ENCODE peak calls at places on chromosomes 4 and X, in seven cellular contexts. I, L, D, O, X, Q and N are unnamed samples.

GRCh38 chr4:41701961-41702360 is 46.6 kb downstream of the PHOX2B start:
- DNase-seq in I (no peak), L (no peak), D (no peak), O (no peak), X (no peak), Q (no peak), N (no peak)

GRCh38 chr4:147056951-147057630 is 111.4 kb upstream of the TTC29 start:
- DNase-seq in I (no peak), L (no peak), D (no peak), O (no peak), X (no peak), Q (no peak), N (no peak)

GRCh38 chrX:3715921-3716320 is 2.5 kb upstream of the PRKX start:
- DNase-seq in I (no peak), L (no peak), D (no peak), O (no peak), X (no peak), Q (no peak), N (no peak)

GRCh38 chr4:99144070-99144469 is at the start of gene ADH4:
- DNase-seq in I (no peak), L (no peak), D (no peak), O (no peak), X (no peak), Q (no peak), N (no peak)

GRCh38 chrX:12771445-12772069 is 19.7 kb upstream of the PRPS2 start:
- DNase-seq in I (no peak), L (peak; percentile 63), D (peak; percentile 65), O (peak; percentile 55), X (peak; percentile 39), Q (peak; percentile 60), N (peak; percentile 7)

GRCh38 chrX:24426921-24427746 is 38.0 kb upstream of the PDK3 start:
- DNase-seq in I (no peak), L (no peak), D (no peak), O (no peak), X (no peak), Q (no peak), N (no peak)

GRCh38 chr4:61443813-61444510 is 243.8 kb downstream of the ADGRL3 start:
- DNase-seq in I (no peak), L (no peak), D (no peak), O (no peak), X (no peak), Q (no peak), N (no peak)

GRCh38 chr4:98643760-98644159 is 14.7 kb downstream of the TSPAN5 start:
- DNase-seq in I (no peak), L (no peak), D (no peak), O (no peak), X (no peak), Q (no peak), N (no peak)

GRCh38 chrX:130114141-130114561 is 3.9 kb upstream of the ELF4 start:
- DNase-seq in I (no peak), L (no peak), D (no peak), O (no peak), X (no peak), Q (no peak), N (no peak)

GRCh38 chrX:124223524-124223923 is 108.9 kb upstream of the TEX13D start:
- DNase-seq in I (no peak), L (no peak), D (no peak), O (no peak), X (no peak), Q (no peak), N (no peak)

GRCh38 chr4:66430856-66431255 is 760.6 kb upstream of the EPHA5 start:
- DNase-seq in I (no peak), L (no peak), D (no peak), O (no peak), X (no peak), Q (no peak), N (no peak)

GRCh38 chr4:24032371-24032989 is 142.6 kb upstream of the PPARGC1A start:
- DNase-seq in I (no peak), L (peak; percentile 35), D (no peak), O (no peak), X (no peak), Q (no peak), N (no peak)

GRCh38 chrX:54794004-54794403 is 4.1 kb downstream of the ITIH6 start:
- DNase-seq in I (no peak), L (no peak), D (no peak), O (no peak), X (no peak), Q (no peak), N (no peak)

GRCh38 chr4:100287569-100287968 is 97.3 kb upstream of the DDIT4L start:
- DNase-seq in I (no peak), L (no peak), D (no peak), O (no peak), X (no peak), Q (no peak), N (no peak)

GRCh38 chr4:100289980-100290379 is 99.7 kb upstream of the DDIT4L start:
- DNase-seq in I (no peak), L (no peak), D (no peak), O (no peak), X (no peak), Q (no peak), N (no peak)

GRCh38 chr4:100289530-100289888 is 99.2 kb upstream of the DDIT4L start:
- DNase-seq in I (no peak), L (no peak), D (no peak), O (no peak), X (no peak), Q (no peak), N (no peak)

GRCh38 chr4:100288167-100288566 is 97.9 kb upstream of the DDIT4L start:
- DNase-seq in I (no peak), L (no peak), D (no peak), O (no peak), X (no peak), Q (no peak), N (no peak)

DNA sequence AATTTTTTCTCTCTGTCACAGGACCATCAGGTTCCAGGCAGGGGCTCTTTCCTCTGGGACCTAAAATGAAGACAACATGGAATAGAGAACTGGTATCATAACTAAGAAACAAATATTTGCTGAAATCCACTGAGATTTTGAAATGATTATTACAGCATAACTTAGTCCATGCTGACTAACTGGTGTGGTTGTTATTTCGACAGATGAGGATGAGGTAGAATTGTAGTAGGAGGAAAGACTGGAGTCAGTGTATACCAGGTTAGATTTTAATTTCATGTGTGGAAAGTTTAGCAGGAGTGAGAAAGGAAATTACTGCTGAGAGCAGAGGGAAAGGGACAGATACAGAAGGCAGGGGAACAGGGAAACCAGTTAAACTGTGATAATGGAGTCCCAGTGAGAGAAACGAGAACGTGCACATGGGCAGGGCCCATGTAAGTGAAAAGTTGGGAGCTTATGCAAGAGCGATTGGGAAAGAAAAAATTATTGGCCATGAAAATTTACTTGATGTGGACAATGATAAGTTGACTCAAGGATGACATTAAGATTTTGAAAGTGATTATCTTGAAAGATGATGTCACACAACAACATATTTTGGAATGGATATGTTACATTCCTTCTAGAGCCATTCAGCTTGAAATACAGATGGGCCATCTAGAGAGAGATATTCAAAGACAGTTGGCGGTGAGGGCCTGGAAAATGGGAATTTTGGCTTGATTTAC is 98.7 kb upstream of the DDIT4L start:
- DNase-seq in I (no peak), L (no peak), D (no peak), O (no peak), X (no peak), Q (no peak), N (no peak)
- H3K9me3 ChIP-seq in I (no peaks in the 10 kb centered on the region), L (no peaks in the 10 kb centered on the region), D (no peaks in the 10 kb centered on the region), O (no peaks in the 10 kb centered on the region), X (no peaks in the 10 kb centered on the region), Q (no peaks in the 10 kb centered on the region), N (no peaks in the 10 kb centered on the region)

DNA sequence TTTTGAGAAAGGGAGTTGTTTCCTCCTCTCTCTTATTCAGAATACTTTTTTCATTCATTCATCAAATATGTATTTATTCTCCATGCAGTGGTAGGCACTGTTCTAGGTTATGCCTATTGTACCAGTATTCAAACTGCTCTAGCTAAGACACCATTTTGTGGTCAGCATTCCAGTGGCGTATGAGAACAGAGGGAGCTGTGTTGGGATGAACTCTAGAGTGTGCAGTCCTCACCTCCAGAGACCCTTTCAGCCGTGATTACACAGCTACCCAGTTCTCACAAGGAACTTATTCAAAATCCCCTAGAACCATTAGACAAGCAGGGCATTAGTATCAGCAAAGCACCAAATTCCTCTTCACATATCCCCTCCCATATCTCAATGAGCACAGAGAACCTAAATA is 4.2 kb downstream of the TLR1 start:
- DNase-seq in I (no peak), L (no peak), D (no peak), O (no peak), X (no peak), Q (no peak), N (no peak)
- H3K9me3 ChIP-seq in I (peaks cover 3% of the 10 kb centered on the region), L (peaks cover 3% of the 10 kb centered on the region), D (peaks cover 68% of the 10 kb centered on the region), O (no peaks in the 10 kb centered on the region), X (no peaks in the 10 kb centered on the region), Q (no peaks in the 10 kb centered on the region), N (peaks cover 6% of the 10 kb centered on the region)

DNA sequence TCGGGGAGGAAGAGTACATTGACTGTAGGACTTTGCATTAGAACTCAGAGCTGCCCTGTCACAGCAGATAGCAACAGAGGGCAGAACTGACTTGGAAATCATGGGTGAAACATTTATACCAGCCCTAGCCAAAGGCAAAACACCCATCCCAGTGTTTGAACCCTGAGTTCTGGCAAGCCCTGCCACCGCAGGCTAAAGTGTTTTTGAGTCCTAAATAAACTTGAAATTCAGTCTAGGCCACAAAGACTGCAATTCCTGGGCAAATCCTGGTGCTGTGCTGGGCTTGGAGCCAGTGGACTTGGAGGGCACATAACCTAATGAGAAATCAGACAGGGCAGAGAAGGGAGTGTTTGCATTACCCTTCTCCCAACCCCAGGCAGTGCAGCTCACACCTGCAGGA is 1015.7 kb downstream of the FSTL5 start:
- DNase-seq in I (no peak), L (no peak), D (no peak), O (no peak), X (no peak), Q (no peak), N (no peak)
- H3K9me3 ChIP-seq in I (peaks cover 28% of the 10 kb centered on the region), L (peaks cover 6% of the 10 kb centered on the region), D (peaks cover 8% of the 10 kb centered on the region), O (no peaks in the 10 kb centered on the region), X (no peaks in the 10 kb centered on the region), Q (no peaks in the 10 kb centered on the region), N (no peaks in the 10 kb centered on the region)

GRCh38 chr4:49000806-49001205 is 14.7 kb downstream of the CWH43 start:
- DNase-seq in I (no peak), L (no peak), D (no peak), O (no peak), X (no peak), Q (no peak), N (no peak)
- H3K9me3 ChIP-seq in I (no peaks in the 10 kb centered on the region), L (no peaks in the 10 kb centered on the region), D (no peaks in the 10 kb centered on the region), O (no peaks in the 10 kb centered on the region), X (no peaks in the 10 kb centered on the region), Q (no peaks in the 10 kb centered on the region), N (no peaks in the 10 kb centered on the region)